ENCODE peak calls at places on chromosomes 1 and 21, in eight cellular contexts. One of them, this sample, is unnamed.

GRCh38 chr1:216457356-216457755 is 34.1 kb upstream of the USH2A start:
- DNase-seq in skeletal muscle cell: peak
- DNase-seq in Calu3: no peak
- DNase-seq in GM23338: peak
- DNase-seq in ovary: no peak
- DNase-seq in CD8-positive, alpha-beta memory T cell: no peak
- DNase-seq in ELR: no peak
- DNase-seq in DMS79 treated with DMSO at 0.1 percent for 48 hours: no peak
- DNase-seq in this sample: peak

GRCh38 chr21:42381347-42381984 is 14.4 kb downstream of the TMPRSS3 start:
- DNase-seq in skeletal muscle cell: no peak
- DNase-seq in Calu3: peak
- DNase-seq in GM23338: peak
- DNase-seq in ovary: no peak
- DNase-seq in CD8-positive, alpha-beta memory T cell: peak
- DNase-seq in ELR: peak
- DNase-seq in DMS79 treated with DMSO at 0.1 percent for 48 hours: no peak
- DNase-seq in this sample: peak

GRCh38 chr1:117174851-117175250 is 35.9 kb downstream of the VTCN1 start:
- DNase-seq in skeletal muscle cell: no peak
- DNase-seq in Calu3: no peak
- DNase-seq in GM23338: peak
- DNase-seq in ovary: no peak
- DNase-seq in CD8-positive, alpha-beta memory T cell: no peak
- DNase-seq in ELR: no peak
- DNase-seq in DMS79 treated with DMSO at 0.1 percent for 48 hours: no peak
- DNase-seq in this sample: no peak

GRCh38 chr1:182134257-182134656 is 72.7 kb upstream of the ZNF648 start:
- DNase-seq in skeletal muscle cell: no peak
- DNase-seq in Calu3: no peak
- DNase-seq in GM23338: no peak
- DNase-seq in ovary: no peak
- DNase-seq in CD8-positive, alpha-beta memory T cell: no peak
- DNase-seq in ELR: no peak
- DNase-seq in DMS79 treated with DMSO at 0.1 percent for 48 hours: no peak
- DNase-seq in this sample: no peak

GRCh38 chr1:23383547-23384311 is 14.1 kb upstream of the ZNF436 start:
- DNase-seq in skeletal muscle cell: no peak
- DNase-seq in Calu3: no peak
- DNase-seq in GM23338: no peak
- DNase-seq in ovary: no peak
- DNase-seq in CD8-positive, alpha-beta memory T cell: no peak
- DNase-seq in ELR: no peak
- DNase-seq in DMS79 treated with DMSO at 0.1 percent for 48 hours: no peak
- DNase-seq in this sample: no peak

GRCh38 chr1:43933386-43934278 is at the start of gene ARTN:
- DNase-seq in skeletal muscle cell: no peak
- DNase-seq in Calu3: peak
- DNase-seq in GM23338: peak
- DNase-seq in ovary: peak
- DNase-seq in CD8-positive, alpha-beta memory T cell: no peak
- DNase-seq in ELR: peak
- DNase-seq in DMS79 treated with DMSO at 0.1 percent for 48 hours: peak
- DNase-seq in this sample: peak

GRCh38 chr1:46410156-46411009 is 16.3 kb downstream of the FAAH start:
- DNase-seq in skeletal muscle cell: no peak
- DNase-seq in Calu3: no peak
- DNase-seq in GM23338: no peak
- DNase-seq in ovary: no peak
- DNase-seq in CD8-positive, alpha-beta memory T cell: no peak
- DNase-seq in ELR: no peak
- DNase-seq in DMS79 treated with DMSO at 0.1 percent for 48 hours: no peak
- DNase-seq in this sample: no peak

GRCh38 chr1:27058976-27059688 is 46.5 kb upstream of the TENT5B start:
- DNase-seq in skeletal muscle cell: no peak
- DNase-seq in Calu3: no peak
- DNase-seq in GM23338: peak
- DNase-seq in ovary: no peak
- DNase-seq in CD8-positive, alpha-beta memory T cell: no peak
- DNase-seq in ELR: no peak
- DNase-seq in DMS79 treated with DMSO at 0.1 percent for 48 hours: peak
- DNase-seq in this sample: no peak

GRCh38 chr1:225461533-225462428 is 33.9 kb upstream of the LBR start:
- DNase-seq in skeletal muscle cell: no peak
- DNase-seq in Calu3: no peak
- DNase-seq in GM23338: no peak
- DNase-seq in ovary: peak
- DNase-seq in CD8-positive, alpha-beta memory T cell: no peak
- DNase-seq in ELR: no peak
- DNase-seq in DMS79 treated with DMSO at 0.1 percent for 48 hours: peak
- DNase-seq in this sample: peak

GRCh38 chr1:100074604-100075395 is 57.9 kb downstream of the SASS6 start:
- DNase-seq in skeletal muscle cell: no peak
- DNase-seq in Calu3: no peak
- DNase-seq in GM23338: no peak
- DNase-seq in ovary: no peak
- DNase-seq in CD8-positive, alpha-beta memory T cell: no peak
- DNase-seq in ELR: no peak
- DNase-seq in DMS79 treated with DMSO at 0.1 percent for 48 hours: no peak
- DNase-seq in this sample: no peak

GRCh38 chr1:35264861-35265260 is 3.6 kb upstream of the ZMYM4 start:
- DNase-seq in skeletal muscle cell: no peak
- DNase-seq in Calu3: peak
- DNase-seq in GM23338: peak
- DNase-seq in ovary: peak
- DNase-seq in CD8-positive, alpha-beta memory T cell: no peak
- DNase-seq in ELR: peak
- DNase-seq in DMS79 treated with DMSO at 0.1 percent for 48 hours: no peak
- DNase-seq in this sample: peak

GRCh38 chr1:15364740-15365139 is 44.9 kb upstream of the EFHD2 start:
- DNase-seq in skeletal muscle cell: no peak
- DNase-seq in Calu3: no peak
- DNase-seq in GM23338: peak
- DNase-seq in ovary: no peak
- DNase-seq in CD8-positive, alpha-beta memory T cell: no peak
- DNase-seq in ELR: no peak
- DNase-seq in DMS79 treated with DMSO at 0.1 percent for 48 hours: no peak
- DNase-seq in this sample: no peak

GRCh38 chr1:53909946-53910345 is 16.0 kb downstream of the DIO1 start:
- DNase-seq in skeletal muscle cell: no peak
- DNase-seq in Calu3: no peak
- DNase-seq in GM23338: no peak
- DNase-seq in ovary: peak
- DNase-seq in CD8-positive, alpha-beta memory T cell: no peak
- DNase-seq in ELR: no peak
- DNase-seq in DMS79 treated with DMSO at 0.1 percent for 48 hours: no peak
- DNase-seq in this sample: no peak

GRCh38 chr1:111704776-111705175 is 34.4 kb downstream of the INKA2 start:
- DNase-seq in skeletal muscle cell: no peak
- DNase-seq in Calu3: no peak
- DNase-seq in GM23338: no peak
- DNase-seq in ovary: no peak
- DNase-seq in CD8-positive, alpha-beta memory T cell: no peak
- DNase-seq in ELR: no peak
- DNase-seq in DMS79 treated with DMSO at 0.1 percent for 48 hours: no peak
- DNase-seq in this sample: no peak

GRCh38 chr1:168833801-168834224 is 104.8 kb upstream of the DPT start:
- DNase-seq in skeletal muscle cell: no peak
- DNase-seq in Calu3: no peak
- DNase-seq in GM23338: peak
- DNase-seq in ovary: no peak
- DNase-seq in CD8-positive, alpha-beta memory T cell: no peak
- DNase-seq in ELR: no peak
- DNase-seq in DMS79 treated with DMSO at 0.1 percent for 48 hours: no peak
- DNase-seq in this sample: no peak